ENCODE peak calls at places on chromosomes 16 and 17, in eight cellular contexts. R is fibroblast of lung, G is brain microvascular endothelial cell, U is NB4, M is fibroblast of mammary gland, K is coronary artery, C is kidney epithelial cell, N is RWPE2. Q is an unnamed sample.

GRCh38 chr17:43714338-43715149 is 44.0 kb downstream of the SOST start:
- DNase-seq in R (no peak), G (no peak), U (no peak), M (peak; percentile 37), K (no peak), C (peak; percentile 90), N (no peak), Q (no peak)

GRCh38 chr16:709651-710499 is 4.3 kb upstream of the FBXL16 start:
- DNase-seq in R (peak; percentile 85), G (peak; percentile 96), U (peak; percentile 48), M (peak; percentile 84), K (no peak), C (no peak), N (no peak), Q (peak; percentile 87)

GRCh38 chr17:20997711-20998570 is 44.9 kb downstream of the USP22 start:
- DNase-seq in R (no peak), G (no peak), U (peak; percentile 27), M (no peak), K (no peak), C (no peak), N (no peak), Q (no peak)

GRCh38 chr16:54342001-54342776 is 55.6 kb upstream of the IRX3 start:
- DNase-seq in R (peak; percentile 47), G (no peak), U (no peak), M (peak; percentile 17), K (no peak), C (no peak), N (no peak), Q (peak; percentile 8)

GRCh38 chr17:76080207-76080933 is 1.4 kb downstream of the ZACN start:
- DNase-seq in R (no peak), G (no peak), U (peak; percentile 71), M (no peak), K (no peak), C (no peak), N (no peak), Q (no peak)

GRCh38 chr16:27127293-27127692 is 60.6 kb downstream of the C16orf82 start:
- DNase-seq in R (peak; percentile 16), G (peak; percentile 54), U (no peak), M (no peak), K (no peak), C (no peak), N (no peak), Q (no peak)

GRCh38 chr16:55367796-55368195 is 43.8 kb downstream of the IRX6 start:
- DNase-seq in R (no peak), G (no peak), U (no peak), M (no peak), K (no peak), C (no peak), N (no peak), Q (no peak)

GRCh38 chr16:24508614-24509013 is 30.8 kb upstream of the RBBP6 start:
- DNase-seq in R (peak; percentile 68), G (peak; percentile 70), U (no peak), M (peak; percentile 78), K (no peak), C (peak; percentile 12), N (no peak), Q (peak; percentile 61)

GRCh38 chr17:10737168-10737622 is 7.4 kb upstream of the TMEM220 start:
- DNase-seq in R (peak; percentile 67), G (peak; percentile 47), U (peak; percentile 53), M (peak; percentile 66), K (no peak), C (no peak), N (no peak), Q (peak; percentile 79)

GRCh38 chr16:4501071-4501478 is 24.9 kb downstream of the HMOX2 start:
- DNase-seq in R (peak; percentile 57), G (no peak), U (no peak), M (peak; percentile 48), K (no peak), C (no peak), N (no peak), Q (no peak)

GRCh38 chr17:80705988-80706387 is 161.3 kb downstream of the RPTOR start:
- DNase-seq in R (peak; percentile 19), G (no peak), U (no peak), M (no peak), K (no peak), C (no peak), N (no peak), Q (no peak)

GRCh38 chr16:87959391-87959968 is 8.2 kb downstream of the BANP start:
- DNase-seq in R (no peak), G (no peak), U (peak; percentile 37), M (no peak), K (no peak), C (no peak), N (no peak), Q (no peak)

GRCh38 chr16:78932395-78932794 is 668.1 kb downstream of the MAF start:
- DNase-seq in R (no peak), G (no peak), U (no peak), M (no peak), K (no peak), C (no peak), N (no peak), Q (no peak)

GRCh38 chr16:66660422-66661209 is 35.9 kb downstream of the CMTM4 start:
- DNase-seq in R (peak; percentile 74), G (peak; percentile 84), U (peak; percentile 59), M (peak; percentile 94), K (no peak), C (peak; percentile 85), N (peak; percentile 73), Q (peak; percentile 67)

DNA sequence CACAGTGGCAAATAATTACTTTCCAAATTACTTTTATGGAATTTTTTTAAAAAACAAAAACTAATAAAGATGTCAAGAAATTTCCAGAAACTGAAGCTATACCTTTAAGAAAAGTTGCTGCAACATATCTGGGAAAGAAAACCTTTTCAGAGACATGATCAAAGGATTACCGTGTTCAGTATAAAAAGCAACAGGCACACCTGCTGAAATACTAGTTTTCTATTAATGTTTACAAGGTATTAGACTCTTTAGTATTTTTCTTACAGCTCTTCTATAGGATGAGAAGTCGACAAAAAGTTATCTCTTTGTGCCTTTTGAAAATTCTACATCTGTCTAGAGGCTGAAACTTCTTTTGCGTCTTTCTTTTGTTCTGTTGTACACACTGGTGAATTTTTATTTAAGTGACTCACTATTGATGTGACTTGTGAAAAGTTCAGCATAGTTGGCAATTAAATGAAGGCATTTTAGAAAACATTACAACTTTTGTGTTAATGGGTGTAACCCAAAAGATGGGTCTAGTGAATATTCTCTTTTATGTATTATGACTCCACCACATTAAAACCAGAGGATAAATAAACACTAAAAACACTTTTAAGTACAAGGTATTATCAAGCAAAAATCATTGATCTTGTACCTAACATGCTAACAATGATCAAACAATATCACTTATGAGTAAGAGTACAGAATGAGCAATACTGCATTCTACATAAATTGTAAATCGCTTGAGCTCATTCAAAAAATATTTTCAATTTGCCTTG is 23.8 kb downstream of the NACA2 start:
- DNase-seq in R (no peak), G (no peak), U (no peak), M (no peak), K (no peak), C (no peak), N (no peak), Q (no peak)
- H3K4me3 ChIP-seq in R (no peak overlapping the region), G (no peak overlapping the region), U (no peak overlapping the region), M (no peak overlapping the region), K (no peak overlapping the region), C (no peak overlapping the region), N (no peak overlapping the region), Q (no peak overlapping the region)

DNA sequence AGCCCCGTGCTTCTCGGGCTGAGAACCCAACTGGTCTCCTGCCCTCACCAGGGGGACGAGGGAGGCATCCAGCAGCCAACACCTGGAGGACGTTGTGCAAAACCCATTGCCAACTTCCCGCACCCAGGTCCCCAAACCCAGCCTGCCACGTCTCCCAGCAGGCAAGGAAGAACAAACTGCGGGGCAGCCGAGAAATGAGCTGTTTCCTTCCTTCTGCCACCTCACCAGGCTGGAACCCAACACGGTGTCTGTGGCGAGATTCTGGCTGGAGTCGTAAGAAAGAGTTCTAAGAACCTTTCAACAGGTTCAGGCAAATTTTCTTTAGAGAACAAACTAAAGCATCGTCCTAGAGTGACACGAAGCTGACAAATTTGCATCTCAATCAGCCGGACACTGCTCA is 3.6 kb downstream of the SLC43A2 start:
- DNase-seq in R (no peak), G (no peak), U (no peak), M (no peak), K (no peak), C (no peak), N (no peak), Q (no peak)
- H3K4me3 ChIP-seq in R (no peak overlapping the region), G (no peak overlapping the region), U (no peak overlapping the region), M (no peak overlapping the region), K (no peak overlapping the region), C (no peak overlapping the region), N (no peak overlapping the region), Q (no peak overlapping the region)

GRCh38 chr16:86567701-86568571 is 1.3 kb downstream of the FOXC2 start:
- DNase-seq in R (peak; percentile 52), G (no peak), U (no peak), M (no peak), K (no peak), C (no peak), N (no peak), Q (peak; percentile 6)
- H3K4me3 ChIP-seq in R (peak overlapping the region; percentile 77), G (peak overlapping the region; percentile 93), U (no peak overlapping the region), M (peak overlapping the region; percentile 87), K (peak overlapping the region; percentile 90), C (peak overlapping the region; percentile 89), N (peak overlapping the region; percentile 80), Q (peak overlapping the region; percentile 39)

DNA sequence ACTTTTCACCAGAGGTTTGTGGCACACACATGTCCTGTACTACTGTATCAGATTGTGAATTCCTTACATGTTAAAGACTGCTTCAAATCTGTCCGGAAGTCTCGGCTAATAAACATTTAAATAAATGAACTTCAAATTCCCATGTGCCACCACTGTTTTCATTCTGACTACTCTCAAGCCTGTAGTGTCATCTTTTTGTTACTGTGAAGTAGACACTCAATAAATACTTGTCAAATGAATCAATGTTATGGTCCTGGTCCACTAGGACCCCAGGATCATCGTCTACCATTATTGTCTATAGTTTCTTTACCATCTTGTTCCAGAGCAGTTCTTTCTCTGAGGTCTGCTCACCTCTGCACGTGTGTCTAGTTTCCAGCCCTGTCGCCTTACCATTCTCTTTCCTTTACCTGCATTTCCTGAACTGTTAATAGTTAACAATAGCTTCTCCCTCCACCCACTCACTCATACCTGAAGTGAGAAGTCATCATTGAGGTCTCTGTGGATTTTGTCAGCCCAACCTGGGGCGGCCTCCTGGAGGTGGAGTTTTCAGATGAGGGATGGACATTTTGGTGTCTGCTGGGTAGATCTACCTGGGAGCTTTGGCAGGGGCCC is 333.0 kb downstream of the SEC14L1 start:
- DNase-seq in R (no peak), G (no peak), U (no peak), M (no peak), K (no peak), C (no peak), N (no peak), Q (peak; percentile 46)
- H3K4me3 ChIP-seq in R (no peak overlapping the region), G (no peak overlapping the region), U (no peak overlapping the region), M (no peak overlapping the region), K (no peak overlapping the region), C (no peak overlapping the region), N (no peak overlapping the region), Q (peak overlapping the region; percentile 26)

Q was measured in A673.